ENCODE peak calls at places on chromosomes 6 and 20, in four cellular contexts. D is AG08396; K is activated gamma-delta T cell treated with anti-CD3 and anti-CD28 coated beads, Interleukin-2, amount 50 U/mL, for 16 hours; O is T-helper 2 cell. P is an unnamed sample.

GRCh38 chr20:3786126-3786484 is 435 bp downstream of the CENPB start:
- DNase-seq in K (no peak), D (peak), O (peak), P (no peak)

GRCh38 chr20:40797425-40797824 is 108.4 kb upstream of the MAFB start:
- DNase-seq in K (no peak), D (peak), O (no peak), P (no peak)

GRCh38 chr20:768426-768978 is at the start of gene SLC52A3:
- DNase-seq in D (no peak), O (no peak), K (no peak), P (no peak)

GRCh38 chr20:43341541-43341940 is 116.2 kb upstream of the SRSF6 start:
- DNase-seq in O (no peak), D (no peak), K (no peak), P (no peak)

GRCh38 chr6:111429571-111429970 is 53.4 kb downstream of the REV3L start:
- DNase-seq in K (no peak), D (no peak), O (no peak), P (no peak)

GRCh38 chr6:17413313-17413750 is 19.9 kb downstream of the CAP2 start:
- DNase-seq in O (no peak), K (no peak), D (peak), P (no peak)

GRCh38 chr6:6696867-6697531 is 108.5 kb downstream of the LY86 start:
- DNase-seq in O (no peak), K (no peak), D (peak), P (no peak)

GRCh38 chr20:50425076-50425475 is 85.1 kb upstream of the PTPN1 start:
- DNase-seq in O (no peak), D (no peak), K (no peak), P (no peak)

P was measured in NCI-H2107.